ENCODE peak calls at places on chromosomes 12 and 14, in ten cellular contexts. U, O, D, N, B, L, H, E, R and Y are unnamed samples. For H3K9me3, the result is how much of the 10 kb centered on the place peaks cover.

GRCh38 chr12:44874981-44875416 is 1.1 kb downstream of the NELL2 start:
- DNase-seq in E (no peak), H (no peak), D (no peak), O (peak), U (no peak), B (no peak), L (no peak), N (no peak), R (no peak), Y (peak)

GRCh38 chr12:70190252-70191010 is 52.8 kb upstream of the CNOT2 start:
- DNase-seq in B (no peak), U (no peak), R (no peak), L (no peak), E (no peak), N (no peak), D (no peak), O (no peak), H (peak), Y (no peak)

GRCh38 chr14:89856871-89857345 is 97.6 kb downstream of the EFCAB11 start:
- DNase-seq in H (no peak), B (no peak), N (no peak), E (no peak), R (no peak), U (no peak), O (no peak), L (no peak), D (no peak), Y (no peak)

GRCh38 chr12:13661005-13661887 is 320.2 kb downstream of the GRIN2B start:
- DNase-seq in H (no peak), B (peak), U (no peak), E (peak), D (peak), R (peak), N (peak), L (peak), O (peak), Y (peak)

GRCh38 chr14:103721334-103722120 is 5.9 kb downstream of the ZFYVE21 start:
- DNase-seq in E (no peak), B (no peak), L (no peak), O (no peak), D (no peak), H (no peak), N (no peak), R (no peak), U (no peak), Y (no peak)

GRCh38 chr12:6335451-6336078 is 6.3 kb downstream of the TNFRSF1A start:
- DNase-seq in H (no peak), L (peak), O (peak), N (peak), U (peak), E (peak), D (peak), B (peak), R (peak), Y (no peak)

GRCh38 chr14:75046899-75047298 is 4.4 kb downstream of the MLH3 start:
- DNase-seq in N (no peak), D (no peak), B (no peak), H (no peak), E (no peak), L (no peak), O (no peak), R (no peak), U (no peak), Y (no peak)

GRCh38 chr12:130364578-130364977 is 26.9 kb downstream of the PIWIL1 start:
- DNase-seq in U (no peak), H (no peak), O (no peak), D (no peak), B (no peak), R (no peak), N (no peak), E (no peak), L (no peak), Y (no peak)

GRCh38 chr12:7995266-7995963 is 37.1 kb upstream of the FOXJ2 start:
- DNase-seq in U (peak), N (peak), D (peak), O (peak), L (peak), H (peak), B (peak), R (peak), E (peak), Y (no peak)

GRCh38 chr14:49114161-49114893 is 471.9 kb downstream of the RPS29 start:
- DNase-seq in O (peak), L (no peak), B (no peak), U (no peak), R (no peak), N (no peak), E (no peak), D (no peak), H (no peak), Y (no peak)

GRCh38 chr14:26730929-26731618 is 133.2 kb upstream of the NOVA1 start:
- DNase-seq in E (no peak), L (peak), D (no peak), B (no peak), N (no peak), R (no peak), U (no peak), H (no peak), O (peak), Y (peak)

GRCh38 chr12:62166525-62166924 is 93.7 kb upstream of the USP15 start:
- DNase-seq in L (no peak), D (no peak), H (no peak), R (no peak), B (no peak), E (no peak), O (no peak), N (no peak), U (no peak), Y (no peak)

GRCh38 chr14:87461704-87462103 is 531.3 kb downstream of the GALC start:
- DNase-seq in D (no peak), B (no peak), E (no peak), R (no peak), H (no peak), O (peak), L (no peak), U (no peak), N (no peak), Y (no peak)

GRCh38 chr12:27207626-27208413 is 36.3 kb upstream of the STK38L start:
- DNase-seq in D (no peak), H (peak), U (no peak), N (no peak), R (no peak), B (no peak), E (no peak), O (no peak), L (no peak), Y (no peak)

GRCh38 chr14:67722293-67722692 is 20.6 kb downstream of the RDH12 start:
- DNase-seq in U (no peak), E (peak), H (no peak), O (peak), L (no peak), R (peak), B (no peak), N (no peak), D (peak), Y (no peak)

GRCh38 chr12:95218852-95219171 is 1.2 kb downstream of the VEZT start:
- DNase-seq in B (no peak), U (no peak), L (peak), O (peak), E (no peak), D (no peak), R (no peak), H (no peak), N (no peak), Y (no peak)

GRCh38 chr12:6570264-6570887 is 2.3 kb upstream of the NOP2 start:
- DNase-seq in E (no peak), H (no peak), U (no peak), O (peak), D (no peak), N (peak), R (peak), L (peak), B (no peak), Y (no peak)

GRCh38 chr12:72267974-72268373 is 4.2 kb upstream of the TRHDE start:
- DNase-seq in E (no peak), R (no peak), D (no peak), B (no peak), H (no peak), U (no peak), L (no peak), N (no peak), O (no peak), Y (no peak)

GRCh38 chr14:39812532-39813320 is 380.5 kb upstream of the FBXO33 start:
- DNase-seq in U (no peak), R (no peak), D (no peak), L (no peak), H (no peak), O (no peak), B (no peak), E (no peak), N (no peak), Y (no peak)

GRCh38 chr12:106584104-106585064 is 1.6 kb downstream of the RFX4 start:
- DNase-seq in R (no peak), O (no peak), H (no peak), D (no peak), E (no peak), L (no peak), N (no peak), B (no peak), U (no peak), Y (no peak)

GRCh38 chr12:27236498-27236897 is 7.6 kb upstream of the STK38L start:
- DNase-seq in R (no peak), H (no peak), B (no peak), O (no peak), L (peak), D (no peak), N (no peak), U (no peak), E (no peak), Y (no peak)

GRCh38 chr12:92854344-92854743 is 74.8 kb downstream of the EEA1 start:
- DNase-seq in R (no peak), O (no peak), B (no peak), U (no peak), E (no peak), N (peak), L (no peak), D (no peak), H (no peak), Y (no peak)

GRCh38 chr12:107011519-107011918 is 24.6 kb upstream of the MTERF2 start:
- DNase-seq in O (no peak), E (no peak), N (no peak), H (no peak), B (no peak), R (no peak), L (no peak), U (no peak), D (no peak), Y (no peak)

GRCh38 chr14:25041898-25042297 is 8.0 kb downstream of the STXBP6 start:
- DNase-seq in D (no peak), N (no peak), R (no peak), H (no peak), L (no peak), O (no peak), E (no peak), U (no peak), B (no peak), Y (no peak)

GRCh38 chr12:52969828-52970569 is 21.1 kb downstream of the KRT18 start:
- DNase-seq in U (no peak), D (no peak), N (peak), H (no peak), B (no peak), L (peak), R (no peak), E (no peak), O (peak), Y (no peak)

GRCh38 chr12:100127766-100128508 is 14.7 kb downstream of the BLTP3B start:
- DNase-seq in B (no peak), R (peak), E (no peak), H (no peak), D (no peak), O (no peak), L (no peak), N (peak), U (no peak), Y (no peak)

GRCh38 chr12:26327975-26328635 is 132.7 kb downstream of the SSPN start:
- DNase-seq in E (no peak), D (no peak), O (no peak), B (no peak), L (no peak), U (no peak), H (no peak), N (no peak), R (no peak), Y (no peak)

GRCh38 chr12:132946507-132946820 is 9.6 kb downstream of the ZNF605 start:
- DNase-seq in E (no peak), N (no peak), L (no peak), R (no peak), H (no peak), D (no peak), U (no peak), O (no peak), B (no peak), Y (no peak)

GRCh38 chr12:132945806-132946506 is 10.2 kb downstream of the ZNF605 start:
- DNase-seq in L (no peak), N (peak), H (no peak), E (no peak), R (no peak), O (no peak), U (no peak), B (no peak), D (no peak), Y (no peak)

GRCh38 chr12:132940071-132940719 is 15.9 kb downstream of the ZNF605 start:
- DNase-seq in B (no peak), R (no peak), U (no peak), O (no peak), E (no peak), L (no peak), H (no peak), D (no peak), N (no peak), Y (no peak)

GRCh38 chr12:132941336-132941954 is 14.7 kb downstream of the ZNF605 start:
- DNase-seq in U (no peak), H (no peak), O (no peak), R (no peak), L (no peak), E (no peak), D (no peak), B (no peak), N (no peak), Y (no peak)

DNA sequence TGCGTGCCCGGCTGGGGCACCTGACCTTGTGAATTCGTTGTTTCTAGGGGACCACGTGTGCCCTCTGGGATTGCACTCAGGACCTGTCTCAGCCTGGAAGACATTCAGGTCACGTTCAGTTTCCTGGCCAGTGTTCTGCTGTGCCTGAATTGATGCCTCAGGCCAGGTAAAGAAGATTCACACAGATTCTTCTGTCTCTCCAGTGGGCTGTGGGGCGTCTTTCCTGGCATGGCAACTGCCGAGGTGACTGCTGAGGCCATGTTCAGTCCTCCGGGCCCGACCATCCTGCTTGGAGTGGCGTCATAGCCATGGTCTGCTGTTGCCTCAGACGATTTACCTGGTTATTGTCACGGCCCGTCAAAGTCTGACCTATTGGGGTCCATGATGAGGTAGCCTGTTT is 13.5 kb downstream of the ZNF605 start:
- DNase-seq in D (no peak), O (no peak), U (no peak), B (no peak), N (no peak), R (no peak), L (no peak), H (no peak), E (no peak), Y (no peak)
- H3K9me3 ChIP-seq in D (under half), O (under half), U (under half), B (under half), N (half or more), R (half or more), L (under half), H (under half), E (under half), Y (under half)

GRCh38 chr14:101055106-101055662 is 151.7 kb upstream of the RTL1 start:
- DNase-seq in R (no peak), E (no peak), B (no peak), U (no peak), L (no peak), H (no peak), N (no peak), D (no peak), O (no peak), Y (no peak)
- H3K9me3 ChIP-seq in R (under half), E (under half), B (under half), U (under half), L (under half), H (under half), N (under half), D (under half), O (under half), Y (under half)

GRCh38 chr14:105836730-105837129 is 310.3 kb downstream of the TMEM121 start:
- DNase-seq in U (no peak), D (no peak), N (no peak), R (no peak), O (no peak), H (no peak), L (no peak), B (no peak), E (no peak), Y (no peak)
- H3K9me3 ChIP-seq in U (under half), D (under half), N (under half), R (under half), O (under half), H (under half), L (under half), B (under half), E (under half), Y (under half)

GRCh38 chr12:118023461-118023860 is 7.0 kb downstream of the RFC5 start:
- DNase-seq in D (no peak), L (no peak), B (no peak), H (no peak), U (no peak), N (no peak), R (no peak), E (no peak), O (peak), Y (no peak)
- H3K9me3 ChIP-seq in D (under half), L (under half), B (under half), H (under half), U (under half), N (under half), R (under half), E (under half), O (under half), Y (under half)

DNA sequence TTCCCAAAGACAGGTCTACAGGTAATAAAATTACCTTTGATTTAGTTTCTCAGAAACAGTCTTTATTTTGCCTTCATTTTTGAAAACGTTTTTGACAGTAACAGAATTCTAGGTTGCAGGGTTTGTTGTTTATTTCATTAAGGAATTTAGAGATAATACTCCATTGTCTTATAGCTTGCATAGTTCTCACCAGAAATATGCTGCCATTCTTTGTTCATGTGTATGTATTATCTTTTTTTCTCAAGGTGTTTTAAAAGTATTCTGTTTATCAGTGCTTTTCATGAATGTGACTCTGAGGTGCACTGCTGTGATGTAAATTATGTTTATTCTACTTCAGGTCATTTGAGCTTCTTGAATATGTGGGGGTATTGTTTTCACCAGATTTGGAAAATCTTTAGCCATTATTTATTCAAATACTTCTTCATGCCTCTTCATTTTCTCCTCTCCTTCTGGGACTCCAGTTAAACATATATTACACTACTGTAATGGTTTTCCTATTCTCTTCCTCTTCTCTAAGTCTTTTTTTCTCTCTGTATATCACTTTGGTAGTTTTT is 32.7 kb downstream of the ZNF605 start:
- DNase-seq in R (no peak), L (no peak), N (no peak), H (no peak), B (no peak), D (no peak), E (no peak), U (no peak), O (no peak), Y (no peak)
- H3K9me3 ChIP-seq in R (half or more), L (under half), N (half or more), H (half or more), B (half or more), D (under half), E (half or more), U (under half), O (under half), Y (under half)

DNA sequence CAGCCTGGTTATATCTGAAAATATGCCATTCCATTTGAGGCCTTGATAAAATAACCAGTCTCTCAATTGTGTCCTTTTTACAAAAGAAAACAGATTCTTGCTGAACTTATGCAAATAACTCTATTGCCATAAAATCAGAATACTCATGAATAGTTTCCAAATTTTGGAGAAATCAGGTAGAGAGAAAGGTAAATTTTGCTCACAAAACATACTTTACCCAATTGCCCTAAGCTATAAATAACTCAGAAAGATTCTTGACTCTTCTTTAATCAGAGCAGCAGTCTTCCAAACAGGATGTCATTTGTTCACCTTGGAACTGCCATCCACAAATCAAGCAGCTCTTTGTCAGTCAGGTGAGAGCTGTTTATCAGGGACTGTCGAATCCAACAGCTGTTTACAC is 12.6 kb downstream of the ZNF26 start:
- DNase-seq in B (no peak), D (no peak), N (no peak), R (no peak), E (no peak), U (no peak), O (no peak), H (no peak), L (no peak), Y (no peak)
- H3K9me3 ChIP-seq in B (under half), D (under half), N (half or more), R (half or more), E (under half), U (under half), O (under half), H (under half), L (under half), Y (under half)

GRCh38 chr12:133204264-133204603 is 22.9 kb downstream of the ZNF268 start:
- DNase-seq in B (no peak), H (no peak), U (no peak), L (no peak), E (no peak), R (no peak), N (no peak), O (no peak), D (no peak), Y (no peak)
- H3K9me3 ChIP-seq in B (half or more), H (under half), U (half or more), L (under half), E (half or more), R (half or more), N (half or more), O (under half), D (under half), Y (under half)

DNA sequence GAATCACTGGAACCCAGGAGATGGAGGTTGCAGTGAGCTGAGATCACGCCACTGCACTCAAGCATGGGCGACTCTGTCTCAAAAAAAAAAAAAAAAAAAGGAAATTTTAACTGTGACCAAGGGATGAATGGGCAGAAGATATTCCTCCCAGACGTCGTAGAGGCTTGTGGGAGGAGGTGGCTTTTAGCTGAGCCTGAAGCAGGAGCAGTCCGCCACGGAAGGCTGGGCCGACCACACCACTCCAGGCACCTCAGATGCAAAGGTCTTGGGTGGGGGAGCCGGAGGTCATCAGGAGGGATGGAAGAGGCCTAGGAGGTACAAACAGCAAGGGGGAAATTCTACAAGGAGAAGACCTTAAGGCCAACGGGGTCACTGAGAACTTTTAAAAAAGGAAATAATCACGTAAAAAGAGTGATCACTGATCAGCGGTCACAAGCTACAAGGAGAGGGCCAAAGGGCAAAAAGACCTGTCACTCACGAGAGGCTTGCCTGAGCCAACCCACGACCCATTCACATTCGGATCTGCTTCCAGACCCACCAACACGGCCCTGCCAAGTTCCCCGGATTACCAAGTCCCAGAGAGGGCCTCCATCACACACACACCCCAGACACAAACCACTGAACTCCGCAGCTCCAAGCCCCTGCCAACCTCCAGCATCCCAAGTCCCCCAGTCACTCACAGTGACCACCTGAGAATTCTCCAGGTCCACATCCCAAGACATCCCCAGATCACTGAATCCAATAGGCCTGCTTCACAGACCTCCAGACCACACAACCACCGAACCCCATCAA is 3.5 kb downstream of the ZNF605 start:
- DNase-seq in E (no peak), N (no peak), R (no peak), H (no peak), U (no peak), L (no peak), O (no peak), B (no peak), D (no peak), Y (no peak)
- H3K9me3 ChIP-seq in E (under half), N (half or more), R (under half), H (under half), U (under half), L (under half), O (under half), B (under half), D (under half), Y (under half)